ENCODE peak calls at places on chromosomes 11 and 22, in four cellular contexts. Y is T-helper 1 cell, B is GM03348, K is NCI-H1436. V is an unnamed sample.

GRCh38 chr11:122851366-122852011 is 13.2 kb downstream of the CRTAM start:
- DNase-seq in B (no peak), Y (no peak), K (no peak), V (no peak)

GRCh38 chr22:26406118-26406517 is 22.9 kb upstream of the ASPHD2 start:
- DNase-seq in K (no peak), B (no peak), Y (no peak), V (no peak)

GRCh38 chr11:120272303-120272702 is 32.4 kb downstream of the POU2F3 start:
- DNase-seq in K (no peak), Y (no peak), B (peak), V (peak)

GRCh38 chr22:37428649-37429586 is 1.6 kb upstream of the ELFN2 start:
- DNase-seq in B (peak), K (peak), Y (peak), V (no peak)

GRCh38 chr11:118916842-118917388 is 8.8 kb downstream of the BCL9L start:
- DNase-seq in Y (no peak), B (peak), K (no peak), V (no peak)

GRCh38 chr11:4087551-4087950 is 7.0 kb upstream of the RRM1 start:
- DNase-seq in K (no peak), Y (no peak), B (peak), V (no peak)

GRCh38 chr11:112174789-112175595 is at the start of gene BCO2:
- DNase-seq in K (peak), Y (peak), B (peak), V (no peak)

GRCh38 chr11:104830080-104830479 is 68.2 kb downstream of the CASP12 start:
- DNase-seq in B (peak), K (no peak), Y (no peak), V (no peak)

GRCh38 chr11:83827520-83827919 is 541.4 kb upstream of the CCDC90B start:
- DNase-seq in B (peak), K (no peak), Y (no peak), V (no peak)